ENCODE peak calls at places on chromosomes 12 and 14, in seven cellular contexts. One of them, this sample, is unnamed.

GRCh38 chr14:26255213-26255612 is 342.6 kb downstream of the NOVA1 start:
- DNase-seq in H9: no peak
- DNase-seq in breast epithelium: no peak
- DNase-seq in CD4-positive, alpha-beta T cell: no peak
- DNase-seq in IMR-90: peak; percentile 31
- DNase-seq in uterus: no peak
- DNase-seq in psoas muscle: no peak
- DNase-seq in this sample: no peak

GRCh38 chr14:33347816-33348215 is 409.1 kb downstream of the NPAS3 start:
- DNase-seq in breast epithelium: no peak
- DNase-seq in psoas muscle: no peak
- DNase-seq in CD4-positive, alpha-beta T cell: no peak
- DNase-seq in IMR-90: no peak
- DNase-seq in uterus: no peak
- DNase-seq in H9: no peak
- DNase-seq in this sample: no peak

GRCh38 chr12:39723831-39724230 is 104.2 kb upstream of the ABCD2 start:
- DNase-seq in CD4-positive, alpha-beta T cell: no peak
- DNase-seq in H9: peak; percentile 30
- DNase-seq in uterus: no peak
- DNase-seq in IMR-90: no peak
- DNase-seq in psoas muscle: no peak
- DNase-seq in breast epithelium: no peak
- DNase-seq in this sample: no peak

GRCh38 chr12:67193705-67194104 is 75.5 kb upstream of the CAND1 start:
- DNase-seq in H9: peak; percentile 51
- DNase-seq in IMR-90: peak; percentile 23
- DNase-seq in breast epithelium: no peak
- DNase-seq in CD4-positive, alpha-beta T cell: no peak
- DNase-seq in psoas muscle: no peak
- DNase-seq in uterus: no peak
- DNase-seq in this sample: no peak

GRCh38 chr14:98198385-98198784 is 1073.6 kb downstream of the BCL11B start:
- DNase-seq in CD4-positive, alpha-beta T cell: no peak
- DNase-seq in H9: no peak
- DNase-seq in IMR-90: no peak
- DNase-seq in uterus: no peak
- DNase-seq in psoas muscle: no peak
- DNase-seq in breast epithelium: no peak
- DNase-seq in this sample: no peak

GRCh38 chr14:31819281-31819680 is 257.8 kb upstream of the ARHGAP5 start:
- DNase-seq in IMR-90: no peak
- DNase-seq in H9: no peak
- DNase-seq in breast epithelium: no peak
- DNase-seq in uterus: no peak
- DNase-seq in psoas muscle: no peak
- DNase-seq in CD4-positive, alpha-beta T cell: no peak
- DNase-seq in this sample: no peak

GRCh38 chr14:33103489-33103888 is 164.8 kb downstream of the NPAS3 start:
- DNase-seq in H9: no peak
- DNase-seq in breast epithelium: no peak
- DNase-seq in uterus: no peak
- DNase-seq in CD4-positive, alpha-beta T cell: no peak
- DNase-seq in psoas muscle: no peak
- DNase-seq in IMR-90: no peak
- DNase-seq in this sample: no peak

GRCh38 chr14:89365071-89365801 is 51.8 kb downstream of the FOXN3 start:
- DNase-seq in psoas muscle: no peak
- DNase-seq in H9: no peak
- DNase-seq in CD4-positive, alpha-beta T cell: peak; percentile 33
- DNase-seq in breast epithelium: no peak
- DNase-seq in uterus: peak; percentile 32
- DNase-seq in IMR-90: peak; percentile 59
- DNase-seq in this sample: no peak

GRCh38 chr12:12671850-12672660 is 23.9 kb downstream of the GPR19 start:
- DNase-seq in breast epithelium: no peak
- DNase-seq in psoas muscle: no peak
- DNase-seq in IMR-90: peak; percentile 65
- DNase-seq in H9: no peak
- DNase-seq in uterus: no peak
- DNase-seq in CD4-positive, alpha-beta T cell: no peak
- DNase-seq in this sample: no peak

GRCh38 chr12:108724054-108724889 is 7.0 kb downstream of the CORO1C start:
- DNase-seq in breast epithelium: no peak
- DNase-seq in CD4-positive, alpha-beta T cell: no peak
- DNase-seq in H9: peak; percentile 20
- DNase-seq in psoas muscle: no peak
- DNase-seq in uterus: no peak
- DNase-seq in IMR-90: peak; percentile 74
- DNase-seq in this sample: no peak

GRCh38 chr14:69612759-69613145 is 1.4 kb downstream of the SUSD6 start:
- DNase-seq in breast epithelium: no peak
- DNase-seq in H9: no peak
- DNase-seq in CD4-positive, alpha-beta T cell: no peak
- DNase-seq in uterus: no peak
- DNase-seq in psoas muscle: no peak
- DNase-seq in IMR-90: no peak
- DNase-seq in this sample: no peak

GRCh38 chr12:64611430-64612286 is 1.4 kb downstream of the RASSF3 start:
- DNase-seq in breast epithelium: peak; percentile 54
- DNase-seq in uterus: peak; percentile 52
- DNase-seq in psoas muscle: peak; percentile 60
- DNase-seq in H9: no peak
- DNase-seq in IMR-90: peak; percentile 27
- DNase-seq in CD4-positive, alpha-beta T cell: peak; percentile 22
- DNase-seq in this sample: no peak

GRCh38 chr14:68548194-68549056 is 244.4 kb downstream of the ZFP36L1 start:
- DNase-seq in psoas muscle: peak; percentile 93
- DNase-seq in breast epithelium: peak; percentile 83
- DNase-seq in H9: no peak
- DNase-seq in uterus: peak; percentile 95
- DNase-seq in IMR-90: peak; percentile 98
- DNase-seq in CD4-positive, alpha-beta T cell: no peak
- DNase-seq in this sample: peak; percentile 86

GRCh38 chr14:85319101-85319500 is 210.8 kb upstream of the FLRT2 start:
- DNase-seq in CD4-positive, alpha-beta T cell: no peak
- DNase-seq in psoas muscle: no peak
- DNase-seq in H9: no peak
- DNase-seq in uterus: no peak
- DNase-seq in breast epithelium: no peak
- DNase-seq in IMR-90: no peak
- DNase-seq in this sample: no peak

GRCh38 chr12:19779393-19780056 is 340.2 kb downstream of the AEBP2 start:
- DNase-seq in psoas muscle: no peak
- DNase-seq in IMR-90: no peak
- DNase-seq in uterus: no peak
- DNase-seq in CD4-positive, alpha-beta T cell: no peak
- DNase-seq in H9: peak; percentile 82
- DNase-seq in breast epithelium: no peak
- DNase-seq in this sample: no peak

GRCh38 chr14:99971087-99971928 is 93.9 kb upstream of the EVL start:
- DNase-seq in IMR-90: peak; percentile 80
- DNase-seq in H9: peak; percentile 86
- DNase-seq in uterus: peak; percentile 81
- DNase-seq in CD4-positive, alpha-beta T cell: peak; percentile 72
- DNase-seq in breast epithelium: peak; percentile 51
- DNase-seq in psoas muscle: peak; percentile 85
- DNase-seq in this sample: peak; percentile 75

GRCh38 chr12:10607885-10608458 is 5.4 kb downstream of the MAGOHB start:
- DNase-seq in uterus: no peak
- DNase-seq in CD4-positive, alpha-beta T cell: no peak
- DNase-seq in psoas muscle: no peak
- DNase-seq in breast epithelium: no peak
- DNase-seq in IMR-90: peak; percentile 15
- DNase-seq in H9: no peak
- DNase-seq in this sample: no peak

GRCh38 chr12:7571253-7571652 is 67.7 kb upstream of the CD163 start:
- DNase-seq in psoas muscle: no peak
- DNase-seq in H9: no peak
- DNase-seq in breast epithelium: no peak
- DNase-seq in CD4-positive, alpha-beta T cell: no peak
- DNase-seq in IMR-90: no peak
- DNase-seq in uterus: no peak
- DNase-seq in this sample: no peak

GRCh38 chr14:70802379-70802778 is 6.9 kb downstream of the MAP3K9 start:
- DNase-seq in CD4-positive, alpha-beta T cell: no peak
- DNase-seq in psoas muscle: no peak
- DNase-seq in IMR-90: no peak
- DNase-seq in breast epithelium: no peak
- DNase-seq in H9: no peak
- DNase-seq in uterus: no peak
- DNase-seq in this sample: no peak

GRCh38 chr12:79344855-79345840 is 345.6 kb downstream of the PAWR start:
- DNase-seq in breast epithelium: no peak
- DNase-seq in IMR-90: peak; percentile 50
- DNase-seq in uterus: no peak
- DNase-seq in H9: peak; percentile 72
- DNase-seq in psoas muscle: no peak
- DNase-seq in CD4-positive, alpha-beta T cell: no peak
- DNase-seq in this sample: peak; percentile 12

GRCh38 chr12:57488397-57489156 is 709 bp downstream of the MARS1 start:
- DNase-seq in CD4-positive, alpha-beta T cell: no peak
- DNase-seq in IMR-90: peak; percentile 35
- DNase-seq in H9: no peak
- DNase-seq in psoas muscle: no peak
- DNase-seq in uterus: no peak
- DNase-seq in breast epithelium: no peak
- DNase-seq in this sample: no peak

GRCh38 chr12:130712346-130713065 is 3.6 kb downstream of the RIMBP2 start:
- DNase-seq in CD4-positive, alpha-beta T cell: no peak
- DNase-seq in H9: no peak
- DNase-seq in IMR-90: no peak
- DNase-seq in psoas muscle: no peak
- DNase-seq in uterus: no peak
- DNase-seq in breast epithelium: no peak
- DNase-seq in this sample: no peak

GRCh38 chr12:105245291-105245690 is 9.3 kb upstream of the APPL2 start:
- DNase-seq in breast epithelium: no peak
- DNase-seq in IMR-90: no peak
- DNase-seq in CD4-positive, alpha-beta T cell: no peak
- DNase-seq in uterus: no peak
- DNase-seq in psoas muscle: no peak
- DNase-seq in H9: no peak
- DNase-seq in this sample: no peak

GRCh38 chr12:6135071-6135470 is 10.6 kb upstream of the VWF start:
- DNase-seq in uterus: no peak
- DNase-seq in CD4-positive, alpha-beta T cell: no peak
- DNase-seq in IMR-90: peak; percentile 44
- DNase-seq in breast epithelium: no peak
- DNase-seq in psoas muscle: no peak
- DNase-seq in H9: no peak
- DNase-seq in this sample: no peak

GRCh38 chr12:32901553-32901952 is 5.0 kb upstream of the PKP2 start:
- DNase-seq in H9: no peak
- DNase-seq in uterus: no peak
- DNase-seq in IMR-90: no peak
- DNase-seq in breast epithelium: no peak
- DNase-seq in psoas muscle: no peak
- DNase-seq in CD4-positive, alpha-beta T cell: no peak
- DNase-seq in this sample: no peak

GRCh38 chr14:95830386-95830785 is 46.2 kb upstream of the TUNAR start:
- DNase-seq in uterus: no peak
- DNase-seq in breast epithelium: no peak
- DNase-seq in IMR-90: no peak
- DNase-seq in H9: no peak
- DNase-seq in CD4-positive, alpha-beta T cell: no peak
- DNase-seq in psoas muscle: no peak
- DNase-seq in this sample: no peak

GRCh38 chr12:81078469-81079196 is 754 bp downstream of the ACSS3 start:
- DNase-seq in CD4-positive, alpha-beta T cell: no peak
- DNase-seq in breast epithelium: no peak
- DNase-seq in H9: no peak
- DNase-seq in uterus: peak; percentile 58
- DNase-seq in IMR-90: peak; percentile 46
- DNase-seq in psoas muscle: no peak
- DNase-seq in this sample: peak; percentile 26

GRCh38 chr12:118874698-118875548 is 106.4 kb upstream of the SRRM4 start:
- DNase-seq in breast epithelium: no peak
- DNase-seq in IMR-90: no peak
- DNase-seq in H9: peak; percentile 90
- DNase-seq in uterus: no peak
- DNase-seq in psoas muscle: no peak
- DNase-seq in CD4-positive, alpha-beta T cell: no peak
- DNase-seq in this sample: no peak

GRCh38 chr12:118884226-118884625 is 97.1 kb upstream of the SRRM4 start:
- DNase-seq in uterus: no peak
- DNase-seq in breast epithelium: no peak
- DNase-seq in H9: no peak
- DNase-seq in CD4-positive, alpha-beta T cell: no peak
- DNase-seq in IMR-90: no peak
- DNase-seq in psoas muscle: no peak
- DNase-seq in this sample: no peak

GRCh38 chr12:118880745-118881144 is 100.6 kb upstream of the SRRM4 start:
- DNase-seq in uterus: no peak
- DNase-seq in breast epithelium: no peak
- DNase-seq in IMR-90: no peak
- DNase-seq in psoas muscle: no peak
- DNase-seq in CD4-positive, alpha-beta T cell: no peak
- DNase-seq in H9: no peak
- DNase-seq in this sample: no peak
- TF ChIP-seq CTCF in uterus: no peak
- TF ChIP-seq CTCF in breast epithelium: no peak
- TF ChIP-seq CTCF in IMR-90: no peak
- TF ChIP-seq CTCF in psoas muscle: no peak
- TF ChIP-seq CTCF in CD4-positive, alpha-beta T cell: no peak
- TF ChIP-seq CTCF in H9: no peak
- TF ChIP-seq CTCF in this sample: no peak

GRCh38 chr14:102985665-102986064 is 63.2 kb downstream of the AMN start:
- DNase-seq in H9: no peak
- DNase-seq in breast epithelium: no peak
- DNase-seq in CD4-positive, alpha-beta T cell: no peak
- DNase-seq in uterus: no peak
- DNase-seq in psoas muscle: no peak
- DNase-seq in IMR-90: no peak
- DNase-seq in this sample: no peak
- TF ChIP-seq CTCF in H9: no peak
- TF ChIP-seq CTCF in breast epithelium: no peak
- TF ChIP-seq CTCF in CD4-positive, alpha-beta T cell: no peak
- TF ChIP-seq CTCF in uterus: no peak
- TF ChIP-seq CTCF in psoas muscle: no peak
- TF ChIP-seq CTCF in IMR-90: no peak
- TF ChIP-seq CTCF in this sample: no peak

GRCh38 chr14:64541261-64541970 is 875 bp downstream of the HSPA2 start:
- DNase-seq in IMR-90: no peak
- DNase-seq in breast epithelium: no peak
- DNase-seq in CD4-positive, alpha-beta T cell: no peak
- DNase-seq in H9: no peak
- DNase-seq in psoas muscle: peak; percentile 69
- DNase-seq in uterus: peak; percentile 32
- DNase-seq in this sample: no peak
- TF ChIP-seq CTCF in IMR-90: no peak
- TF ChIP-seq CTCF in breast epithelium: no peak
- TF ChIP-seq CTCF in CD4-positive, alpha-beta T cell: no peak
- TF ChIP-seq CTCF in H9: no peak
- TF ChIP-seq CTCF in psoas muscle: no peak
- TF ChIP-seq CTCF in uterus: no peak
- TF ChIP-seq CTCF in this sample: no peak

GRCh38 chr14:88095791-88096190 is 90.9 kb downstream of the GPR65 start:
- DNase-seq in breast epithelium: no peak
- DNase-seq in IMR-90: no peak
- DNase-seq in uterus: no peak
- DNase-seq in psoas muscle: no peak
- DNase-seq in H9: no peak
- DNase-seq in CD4-positive, alpha-beta T cell: no peak
- DNase-seq in this sample: no peak

GRCh38 chr14:88098128-88098527 is 93.2 kb downstream of the GPR65 start:
- DNase-seq in H9: no peak
- DNase-seq in IMR-90: no peak
- DNase-seq in psoas muscle: no peak
- DNase-seq in CD4-positive, alpha-beta T cell: no peak
- DNase-seq in uterus: no peak
- DNase-seq in breast epithelium: no peak
- DNase-seq in this sample: no peak
- TF ChIP-seq CTCF in H9: no peak
- TF ChIP-seq CTCF in IMR-90: no peak
- TF ChIP-seq CTCF in psoas muscle: no peak
- TF ChIP-seq CTCF in CD4-positive, alpha-beta T cell: no peak
- TF ChIP-seq CTCF in uterus: no peak
- TF ChIP-seq CTCF in breast epithelium: no peak
- TF ChIP-seq CTCF in this sample: no peak

This sample was measured in tibial nerve.